ENCODE peak calls at places on chromosome 9, in five cellular contexts. O, H, U, M and L are unnamed samples.

GRCh38 chr9:136170291-136170901 is 34.5 kb downstream of the LHX3 start:
- DNase-seq in O (peak), H (peak), U (peak), M (no peak), L (peak)

GRCh38 chr9:122329592-122329991 is 41.2 kb upstream of the PTGS1 start:
- DNase-seq in O (no peak), H (no peak), U (no peak), M (no peak), L (no peak)

GRCh38 chr9:117485176-117485575 is 70.3 kb upstream of the ASTN2 start:
- DNase-seq in O (no peak), H (no peak), U (no peak), M (no peak), L (no peak)

GRCh38 chr9:2120926-2121689 is 106.0 kb downstream of the SMARCA2 start:
- DNase-seq in O (no peak), H (peak), U (no peak), M (peak), L (no peak)

GRCh38 chr9:82117025-82117424 is 128.5 kb downstream of the SPATA31D1 start:
- DNase-seq in O (no peak), H (peak), U (peak), M (peak), L (no peak)

GRCh38 chr9:18502546-18502945 is 28.6 kb downstream of the ADAMTSL1 start:
- DNase-seq in O (no peak), H (no peak), U (no peak), M (no peak), L (no peak)

GRCh38 chr9:87610200-87611155 is 112.8 kb downstream of the DAPK1 start:
- DNase-seq in O (no peak), H (peak), U (no peak), M (no peak), L (no peak)

GRCh38 chr9:97954550-97954989 is 16.6 kb upstream of the HEMGN start:
- DNase-seq in O (peak), H (peak), U (peak), M (no peak), L (peak)

GRCh38 chr9:136326061-136326776 is 1.1 kb upstream of the GPSM1 start:
- DNase-seq in O (no peak), H (peak), U (no peak), M (peak), L (no peak)

GRCh38 chr9:111514967-111515366 is 10.0 kb upstream of the ZNF483 start:
- DNase-seq in O (no peak), H (no peak), U (no peak), M (no peak), L (no peak)

GRCh38 chr9:123150708-123151503 is 117.4 kb downstream of the GPR21 start:
- DNase-seq in O (no peak), H (peak), U (no peak), M (no peak), L (no peak)

GRCh38 chr9:72946318-72946717 is 6.5 kb downstream of the ALDH1A1 start:
- DNase-seq in O (no peak), H (no peak), U (no peak), M (no peak), L (no peak)

GRCh38 chr9:5326893-5327548 is 12.7 kb downstream of the RLN1 start:
- DNase-seq in O (no peak), H (peak), U (peak), M (no peak), L (no peak)

GRCh38 chr9:75105019-75105540 is 16.8 kb downstream of the OSTF1 start:
- DNase-seq in O (no peak), H (no peak), U (no peak), M (no peak), L (no peak)

GRCh38 chr9:131254107-131254491 is 22.2 kb downstream of the FAM78A start:
- DNase-seq in O (peak), H (peak), U (peak), M (no peak), L (no peak)

GRCh38 chr9:93035821-93036351 is 22.6 kb upstream of the SUSD3 start:
- DNase-seq in O (no peak), H (no peak), U (no peak), M (no peak), L (no peak)

GRCh38 chr9:90309809-90310522 is 332.7 kb downstream of the DIRAS2 start:
- DNase-seq in O (no peak), H (no peak), U (no peak), M (no peak), L (no peak)

GRCh38 chr9:113978954-113979712 is 99.0 kb downstream of the AMBP start:
- DNase-seq in O (no peak), H (no peak), U (no peak), M (no peak), L (no peak)

GRCh38 chr9:107039546-107039945 is 176.6 kb downstream of the ZNF462 start:
- DNase-seq in O (no peak), H (peak), U (no peak), M (no peak), L (no peak)

GRCh38 chr9:113482341-113482740 is 18.8 kb downstream of the RGS3 start:
- DNase-seq in O (no peak), H (no peak), U (no peak), M (no peak), L (no peak)

GRCh38 chr9:93193978-93194377 is 10.0 kb downstream of the WNK2 start:
- DNase-seq in O (no peak), H (no peak), U (no peak), M (no peak), L (no peak)

DNA sequence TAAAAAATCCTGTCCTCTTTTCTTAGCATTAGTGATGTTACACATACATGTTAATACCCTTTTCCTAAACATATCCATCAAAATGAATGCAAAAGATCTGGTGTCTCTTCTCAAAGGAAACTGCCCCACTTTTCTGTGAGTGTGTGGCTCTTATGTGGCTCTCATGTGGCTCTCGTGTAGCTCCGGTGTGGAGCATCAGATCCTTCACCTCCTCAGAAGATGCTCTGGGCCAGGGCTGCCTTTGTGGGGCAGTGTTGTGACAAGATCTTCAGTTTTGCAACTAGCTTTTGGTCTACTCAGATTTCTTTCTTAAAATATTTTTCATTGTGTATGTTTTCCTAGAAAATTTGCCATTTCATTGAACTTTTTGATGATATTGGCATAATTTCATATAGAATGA is 19.3 kb downstream of the GARNL3 start:
- DNase-seq in O (no peak), H (peak), U (peak), M (no peak), L (no peak)
- TF ChIP-seq CTCF in O (no peak), H (peak), U (no peak), M (no peak), L (peak)

GRCh38 chr9:91949946-91950664 is at the start of gene ROR2:
- DNase-seq in O (no peak), H (peak), U (peak), M (peak), L (peak)
- TF ChIP-seq CTCF in O (no peak), H (peak), U (peak), M (peak), L (peak)

GRCh38 chr9:35733109-35733541 is 659 bp downstream of the CREB3 start:
- DNase-seq in O (no peak), H (peak), U (peak), M (no peak), L (peak)
- TF ChIP-seq CTCF in O (no peak), H (no peak), U (peak), M (no peak), L (peak)

GRCh38 chr9:99322299-99322698 is 100.2 kb downstream of the SEC61B start:
- DNase-seq in O (no peak), H (no peak), U (no peak), M (no peak), L (no peak)

GRCh38 chr9:99326917-99327189 is 104.8 kb downstream of the SEC61B start:
- DNase-seq in O (no peak), H (no peak), U (no peak), M (no peak), L (no peak)

GRCh38 chr9:99327667-99328066 is 105.6 kb downstream of the SEC61B start:
- DNase-seq in O (no peak), H (no peak), U (no peak), M (no peak), L (no peak)

DNA sequence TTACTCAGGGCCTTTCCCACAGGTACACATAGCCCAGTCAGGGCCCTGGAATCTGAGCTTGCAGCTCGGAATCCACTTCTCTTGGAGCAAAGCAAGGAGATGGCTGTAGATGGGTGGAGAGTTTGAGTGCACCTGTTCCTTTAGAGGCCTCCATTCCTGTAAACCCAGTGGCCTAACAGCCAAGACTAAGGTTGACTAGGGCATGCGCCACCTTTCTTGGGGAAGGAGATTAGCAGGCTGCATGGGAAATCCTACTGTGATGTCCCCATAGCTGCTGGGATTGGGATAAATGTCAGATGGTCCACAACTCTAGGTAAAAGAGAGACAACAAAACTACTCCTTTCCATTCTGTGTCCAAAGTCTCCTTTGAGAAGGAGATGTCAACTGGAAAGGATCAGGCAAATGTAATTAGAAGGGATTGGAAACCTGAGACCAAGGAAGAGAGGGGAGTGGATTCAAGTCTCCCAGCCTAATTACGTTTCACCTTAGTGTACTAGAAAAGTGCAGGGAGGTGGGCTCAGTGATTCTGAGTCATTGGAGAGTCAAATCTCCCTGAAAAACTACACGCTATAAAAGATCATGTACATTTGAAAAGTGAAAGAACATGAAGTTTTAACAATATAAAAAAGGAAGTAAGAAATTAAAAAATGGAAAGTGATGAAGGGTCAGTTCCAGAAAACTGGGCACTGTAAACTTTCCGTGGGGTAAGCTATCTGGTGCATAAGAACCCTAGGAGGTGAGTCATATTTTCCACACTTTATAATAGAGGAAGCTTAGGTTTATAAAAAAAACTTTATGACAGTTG is 104.2 kb downstream of the SEC61B start:
- DNase-seq in O (no peak), H (peak), U (peak), M (no peak), L (no peak)
- TF ChIP-seq CTCF in O (no peak), H (no peak), U (peak), M (no peak), L (no peak)

DNA sequence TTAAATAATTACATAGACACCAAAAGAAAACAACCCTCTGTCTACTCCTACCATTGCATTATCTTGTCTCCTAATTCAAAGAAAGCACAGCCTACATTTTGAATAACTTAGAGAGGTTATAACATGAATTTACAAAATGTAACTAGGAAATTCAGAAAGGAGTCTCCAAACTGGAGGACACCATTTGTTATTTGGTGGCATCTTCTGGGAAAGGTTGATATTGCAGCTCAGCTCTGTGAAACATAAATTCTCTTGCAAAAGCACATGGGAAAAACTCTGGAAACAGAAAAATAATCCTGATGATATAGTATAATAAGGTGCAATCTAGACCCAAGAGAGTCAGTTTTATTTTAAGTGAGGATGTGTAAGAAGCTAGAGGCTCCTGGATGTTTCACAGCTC is 215.3 kb downstream of the MLLT3 start:
- DNase-seq in O (no peak), H (no peak), U (no peak), M (no peak), L (no peak)
- TF ChIP-seq CTCF in O (no peak), H (no peak), U (no peak), M (no peak), L (no peak)

DNA sequence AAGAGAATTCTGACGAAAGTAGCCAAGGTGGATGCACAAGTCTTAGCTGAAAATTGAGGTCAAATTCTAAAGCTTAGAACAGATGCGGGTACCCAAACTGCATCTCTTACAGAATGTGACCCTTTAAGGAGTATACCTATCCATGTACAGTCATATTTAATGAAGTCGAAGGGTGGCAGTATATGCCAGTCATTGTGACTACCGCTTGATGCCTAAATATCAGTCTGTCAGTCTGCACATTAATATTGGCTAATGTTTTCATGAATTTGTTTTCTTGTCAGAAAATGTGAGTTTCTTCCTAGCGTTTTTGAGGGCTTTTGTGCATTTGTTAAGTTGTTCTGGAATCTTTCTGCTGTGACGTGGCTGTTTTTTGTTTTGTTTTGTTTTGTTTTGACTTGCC is 264.5 kb upstream of the ELAVL2 start:
- DNase-seq in O (no peak), H (no peak), U (no peak), M (no peak), L (no peak)
- TF ChIP-seq CTCF in O (no peak), H (no peak), U (peak), M (no peak), L (no peak)